ENCODE peak calls at places on chromosomes 3 and 15, in six cellular contexts. One of them, this sample, is unnamed.

GRCh38 chr3:99520511-99520910 is 117.9 kb upstream of the COL8A1 start:
- DNase-seq in CD4-positive, alpha-beta T cell: no peak
- DNase-seq in heart left ventricle: no peak
- DNase-seq in tibial artery: no peak
- DNase-seq in GM12865: no peak
- DNase-seq in body of pancreas: no peak
- DNase-seq in this sample: no peak

GRCh38 chr3:159819676-159820075 is 169.0 kb upstream of the IL12A start:
- DNase-seq in tibial artery: no peak
- DNase-seq in heart left ventricle: no peak
- DNase-seq in GM12865: no peak
- DNase-seq in body of pancreas: no peak
- DNase-seq in CD4-positive, alpha-beta T cell: no peak
- DNase-seq in this sample: no peak

GRCh38 chr15:26624128-26624527 is 148.7 kb downstream of the GABRB3 start:
- DNase-seq in tibial artery: no peak
- DNase-seq in GM12865: no peak
- DNase-seq in body of pancreas: no peak
- DNase-seq in CD4-positive, alpha-beta T cell: no peak
- DNase-seq in heart left ventricle: no peak
- DNase-seq in this sample: no peak

GRCh38 chr15:89320200-89320599 is 14.4 kb downstream of the POLG start:
- DNase-seq in CD4-positive, alpha-beta T cell: no peak
- DNase-seq in body of pancreas: no peak
- DNase-seq in tibial artery: no peak
- DNase-seq in heart left ventricle: no peak
- DNase-seq in GM12865: no peak
- DNase-seq in this sample: no peak

GRCh38 chr3:105979961-105980360 is 111.1 kb upstream of the CBLB start:
- DNase-seq in GM12865: no peak
- DNase-seq in CD4-positive, alpha-beta T cell: no peak
- DNase-seq in body of pancreas: no peak
- DNase-seq in tibial artery: no peak
- DNase-seq in heart left ventricle: no peak
- DNase-seq in this sample: no peak

GRCh38 chr3:38163117-38163870 is 2.0 kb upstream of the OXSR1 start:
- DNase-seq in tibial artery: no peak
- DNase-seq in heart left ventricle: no peak
- DNase-seq in GM12865: peak; percentile 35
- DNase-seq in body of pancreas: no peak
- DNase-seq in CD4-positive, alpha-beta T cell: no peak
- DNase-seq in this sample: peak; percentile 19

GRCh38 chr3:120622457-120622856 is 26.3 kb downstream of the NDUFB4 start:
- DNase-seq in GM12865: peak; percentile 23
- DNase-seq in tibial artery: no peak
- DNase-seq in CD4-positive, alpha-beta T cell: no peak
- DNase-seq in body of pancreas: no peak
- DNase-seq in heart left ventricle: no peak
- DNase-seq in this sample: no peak

GRCh38 chr15:85477730-85478129 is 97.3 kb downstream of the AKAP13 start:
- DNase-seq in GM12865: no peak
- DNase-seq in tibial artery: no peak
- DNase-seq in body of pancreas: no peak
- DNase-seq in CD4-positive, alpha-beta T cell: no peak
- DNase-seq in heart left ventricle: no peak
- DNase-seq in this sample: no peak

GRCh38 chr15:99177679-99178078 is 71.7 kb downstream of the TTC23 start:
- DNase-seq in body of pancreas: no peak
- DNase-seq in heart left ventricle: no peak
- DNase-seq in CD4-positive, alpha-beta T cell: no peak
- DNase-seq in GM12865: no peak
- DNase-seq in tibial artery: no peak
- DNase-seq in this sample: no peak

GRCh38 chr3:62638316-62638715 is 236.9 kb downstream of the CADPS start:
- DNase-seq in heart left ventricle: no peak
- DNase-seq in tibial artery: no peak
- DNase-seq in CD4-positive, alpha-beta T cell: no peak
- DNase-seq in body of pancreas: no peak
- DNase-seq in GM12865: no peak
- DNase-seq in this sample: no peak

GRCh38 chr3:152269423-152270144 is 855 bp downstream of the MBNL1 start:
- DNase-seq in heart left ventricle: peak; percentile 58
- DNase-seq in CD4-positive, alpha-beta T cell: peak; percentile 55
- DNase-seq in GM12865: peak; percentile 65
- DNase-seq in body of pancreas: peak; percentile 64
- DNase-seq in tibial artery: peak; percentile 86
- DNase-seq in this sample: peak; percentile 36

GRCh38 chr3:8952130-8952529 is 11.1 kb downstream of the RAD18 start:
- DNase-seq in tibial artery: no peak
- DNase-seq in body of pancreas: no peak
- DNase-seq in GM12865: no peak
- DNase-seq in CD4-positive, alpha-beta T cell: no peak
- DNase-seq in heart left ventricle: no peak
- DNase-seq in this sample: no peak

GRCh38 chr15:63908986-63909385 is 75.2 kb upstream of the HERC1 start:
- DNase-seq in CD4-positive, alpha-beta T cell: no peak
- DNase-seq in body of pancreas: no peak
- DNase-seq in heart left ventricle: no peak
- DNase-seq in tibial artery: no peak
- DNase-seq in GM12865: no peak
- DNase-seq in this sample: no peak

GRCh38 chr3:155714295-155714718 is 30.6 kb downstream of the PLCH1 start:
- DNase-seq in body of pancreas: peak; percentile 22
- DNase-seq in GM12865: no peak
- DNase-seq in CD4-positive, alpha-beta T cell: no peak
- DNase-seq in heart left ventricle: no peak
- DNase-seq in tibial artery: no peak
- DNase-seq in this sample: peak; percentile 36

GRCh38 chr3:126551839-126552687 is 6.7 kb downstream of the C3orf22 start:
- DNase-seq in CD4-positive, alpha-beta T cell: no peak
- DNase-seq in heart left ventricle: no peak
- DNase-seq in body of pancreas: no peak
- DNase-seq in tibial artery: peak; percentile 23
- DNase-seq in GM12865: no peak
- DNase-seq in this sample: no peak

GRCh38 chr15:88419830-88420229 is 47.4 kb downstream of the MRPL46 start:
- DNase-seq in CD4-positive, alpha-beta T cell: no peak
- DNase-seq in heart left ventricle: no peak
- DNase-seq in GM12865: peak; percentile 14
- DNase-seq in tibial artery: no peak
- DNase-seq in body of pancreas: no peak
- DNase-seq in this sample: no peak

GRCh38 chr3:131217296-131217741 is 164.3 kb upstream of the NUDT16 start:
- DNase-seq in tibial artery: no peak
- DNase-seq in GM12865: no peak
- DNase-seq in heart left ventricle: no peak
- DNase-seq in body of pancreas: no peak
- DNase-seq in CD4-positive, alpha-beta T cell: no peak
- DNase-seq in this sample: peak; percentile 72

GRCh38 chr3:106013971-106014370 is 145.2 kb upstream of the CBLB start:
- DNase-seq in CD4-positive, alpha-beta T cell: no peak
- DNase-seq in heart left ventricle: no peak
- DNase-seq in GM12865: no peak
- DNase-seq in tibial artery: no peak
- DNase-seq in body of pancreas: no peak
- DNase-seq in this sample: no peak

GRCh38 chr3:194976049-194976451 is 290.4 kb downstream of the FAM43A start:
- DNase-seq in heart left ventricle: no peak
- DNase-seq in body of pancreas: peak; percentile 12
- DNase-seq in tibial artery: peak; percentile 85
- DNase-seq in CD4-positive, alpha-beta T cell: no peak
- DNase-seq in GM12865: no peak
- DNase-seq in this sample: no peak

GRCh38 chr15:40782609-40783227 is 12.9 kb downstream of the C15orf62 start:
- DNase-seq in tibial artery: peak; percentile 65
- DNase-seq in CD4-positive, alpha-beta T cell: peak; percentile 70
- DNase-seq in GM12865: peak; percentile 86
- DNase-seq in heart left ventricle: peak; percentile 51
- DNase-seq in body of pancreas: peak; percentile 82
- DNase-seq in this sample: peak; percentile 85

GRCh38 chr3:49899815-49900214 is 3.9 kb downstream of the MST1R start:
- DNase-seq in CD4-positive, alpha-beta T cell: no peak
- DNase-seq in GM12865: peak; percentile 39
- DNase-seq in body of pancreas: no peak
- DNase-seq in heart left ventricle: no peak
- DNase-seq in tibial artery: no peak
- DNase-seq in this sample: no peak

GRCh38 chr3:49900491-49901153 is 3.1 kb downstream of the MST1R start:
- DNase-seq in CD4-positive, alpha-beta T cell: no peak
- DNase-seq in heart left ventricle: peak; percentile 69
- DNase-seq in tibial artery: peak; percentile 74
- DNase-seq in body of pancreas: peak; percentile 93
- DNase-seq in GM12865: no peak
- DNase-seq in this sample: peak; percentile 92

GRCh38 chr3:49901351-49902339 is 2.0 kb downstream of the MST1R start:
- DNase-seq in GM12865: peak; percentile 57
- DNase-seq in body of pancreas: no peak
- DNase-seq in heart left ventricle: no peak
- DNase-seq in CD4-positive, alpha-beta T cell: no peak
- DNase-seq in tibial artery: no peak
- DNase-seq in this sample: no peak

GRCh38 chr3:49895791-49896190 is 7.9 kb downstream of the MST1R start:
- DNase-seq in CD4-positive, alpha-beta T cell: no peak
- DNase-seq in GM12865: no peak
- DNase-seq in body of pancreas: no peak
- DNase-seq in heart left ventricle: no peak
- DNase-seq in tibial artery: no peak
- DNase-seq in this sample: no peak

DNA sequence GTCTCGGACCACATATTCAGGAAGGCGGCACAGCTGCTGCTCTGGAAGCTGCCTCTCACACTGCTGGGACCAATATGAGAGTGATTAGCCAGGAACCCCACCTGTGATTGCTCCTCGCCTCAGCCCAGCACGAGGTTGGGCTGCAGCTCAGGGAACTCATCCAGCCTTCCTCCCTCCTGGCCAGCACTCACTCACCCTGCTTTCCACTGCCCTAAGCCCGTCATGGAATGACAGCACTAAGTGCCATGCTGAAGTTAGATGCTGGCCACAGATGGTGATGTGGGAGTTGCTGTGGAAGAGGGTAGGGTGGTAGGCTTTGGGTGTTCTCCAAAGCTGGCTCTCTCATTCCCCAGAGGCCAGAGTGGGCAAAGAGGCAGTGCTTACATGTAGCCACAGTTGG is 7.3 kb downstream of the MST1R start:
- DNase-seq in GM12865: no peak
- DNase-seq in heart left ventricle: no peak
- DNase-seq in CD4-positive, alpha-beta T cell: no peak
- DNase-seq in tibial artery: no peak
- DNase-seq in body of pancreas: no peak
- DNase-seq in this sample: no peak
- TF ChIP-seq CTCF in GM12865: no peak
- TF ChIP-seq CTCF in heart left ventricle: no peak
- TF ChIP-seq CTCF in CD4-positive, alpha-beta T cell: no peak
- TF ChIP-seq CTCF in tibial artery: no peak
- TF ChIP-seq CTCF in body of pancreas: no peak
- TF ChIP-seq CTCF in this sample: no peak

DNA sequence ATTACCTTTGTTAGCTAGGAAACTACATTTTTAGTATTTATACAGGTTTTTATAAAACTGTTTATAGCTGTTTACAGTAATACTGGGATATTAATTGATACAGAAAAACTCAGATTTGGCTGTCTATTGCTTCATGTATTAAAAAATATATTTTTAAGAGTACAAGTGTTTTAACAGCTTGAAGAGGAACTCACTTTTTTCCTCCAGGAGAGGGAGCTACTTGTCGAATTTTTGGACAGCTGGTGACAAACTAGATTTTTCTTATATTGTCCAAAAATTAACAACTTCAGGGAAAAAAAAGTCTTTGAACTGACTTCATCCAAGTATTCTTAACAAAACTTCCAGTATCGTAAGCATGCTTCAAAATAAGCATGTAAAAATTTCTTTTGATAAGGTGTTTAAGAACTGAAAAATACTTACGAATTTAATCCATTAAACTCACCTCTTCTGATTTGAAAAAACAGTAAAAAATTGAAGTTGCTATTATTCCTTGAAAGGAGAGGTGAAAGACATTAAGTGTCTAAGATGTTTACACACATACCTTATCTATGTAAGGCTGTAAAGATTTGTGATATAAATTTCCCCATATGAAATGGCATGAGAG is 4.0 kb downstream of the DIPK2A start:
- DNase-seq in heart left ventricle: no peak
- DNase-seq in tibial artery: no peak
- DNase-seq in GM12865: peak; percentile 72
- DNase-seq in CD4-positive, alpha-beta T cell: no peak
- DNase-seq in body of pancreas: no peak
- DNase-seq in this sample: peak; percentile 43
- TF ChIP-seq CTCF in heart left ventricle: peak; percentile 50
- TF ChIP-seq CTCF in tibial artery: peak; percentile 46
- TF ChIP-seq CTCF in GM12865: peak; percentile 42
- TF ChIP-seq CTCF in CD4-positive, alpha-beta T cell: peak; percentile 65
- TF ChIP-seq CTCF in body of pancreas: peak; percentile 41
- TF ChIP-seq CTCF in this sample: peak; percentile 68

DNA sequence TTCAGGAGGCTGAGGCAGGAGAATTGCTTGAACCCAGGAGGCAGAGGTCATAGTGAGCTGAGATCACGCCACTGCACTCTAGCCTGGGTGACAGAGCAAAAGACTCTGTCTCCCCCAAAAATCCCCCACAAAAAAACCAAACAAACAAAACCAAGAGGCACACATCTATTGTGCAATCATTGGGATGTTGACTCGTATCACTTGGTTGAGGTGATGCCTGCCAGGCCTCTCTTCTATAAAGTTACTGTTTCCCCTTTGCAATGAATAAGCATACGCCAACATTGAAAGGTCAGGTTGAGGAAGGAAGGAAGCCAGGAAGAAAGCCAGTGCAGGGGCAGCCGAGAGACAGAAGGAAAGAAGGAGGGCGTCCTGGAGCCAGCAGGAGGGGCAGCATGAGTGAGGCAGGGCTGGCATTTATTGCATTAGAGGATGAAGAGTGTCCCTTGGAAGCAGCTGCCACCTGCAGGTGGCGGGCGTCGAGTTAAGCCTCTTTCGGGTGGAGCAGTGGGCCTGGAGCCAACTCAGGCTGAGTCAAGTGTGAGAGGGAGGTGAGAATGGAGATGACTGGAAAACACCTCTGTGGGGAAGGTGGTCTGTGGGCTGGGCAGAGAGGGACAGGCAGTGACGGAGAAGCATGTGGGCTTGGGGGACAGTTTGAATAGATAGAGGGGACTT is 8.3 kb upstream of the CSPG4 start:
- DNase-seq in CD4-positive, alpha-beta T cell: no peak
- DNase-seq in GM12865: peak; percentile 57
- DNase-seq in body of pancreas: peak; percentile 81
- DNase-seq in tibial artery: no peak
- DNase-seq in heart left ventricle: peak; percentile 73
- DNase-seq in this sample: peak; percentile 93
- TF ChIP-seq CTCF in CD4-positive, alpha-beta T cell: no peak
- TF ChIP-seq CTCF in GM12865: peak; percentile 37
- TF ChIP-seq CTCF in body of pancreas: no peak
- TF ChIP-seq CTCF in tibial artery: peak; percentile 11
- TF ChIP-seq CTCF in heart left ventricle: peak; percentile 18
- TF ChIP-seq CTCF in this sample: peak; percentile 78

DNA sequence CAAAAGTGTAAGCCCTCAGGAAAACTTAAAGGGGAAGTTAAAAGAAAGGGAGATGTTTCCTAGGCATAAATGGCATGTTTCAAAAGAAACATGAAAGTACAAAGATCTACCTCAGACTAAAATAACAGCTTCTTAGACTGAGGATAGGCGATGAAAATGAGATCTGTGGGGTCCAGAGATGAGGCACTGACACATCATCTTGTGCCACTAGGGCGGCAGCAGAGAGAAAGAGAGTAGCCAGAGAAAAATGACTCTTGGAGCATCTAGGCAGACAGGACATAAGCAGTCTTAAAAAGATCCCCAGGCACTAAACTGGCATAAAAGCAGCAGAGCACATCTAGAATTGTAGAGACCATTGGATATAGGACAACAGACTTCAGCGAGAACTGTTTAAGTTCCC is 42.5 kb upstream of the RFX7 start:
- DNase-seq in heart left ventricle: no peak
- DNase-seq in body of pancreas: no peak
- DNase-seq in tibial artery: no peak
- DNase-seq in CD4-positive, alpha-beta T cell: no peak
- DNase-seq in GM12865: no peak
- DNase-seq in this sample: peak; percentile 50
- TF ChIP-seq CTCF in heart left ventricle: no peak
- TF ChIP-seq CTCF in body of pancreas: no peak
- TF ChIP-seq CTCF in tibial artery: no peak
- TF ChIP-seq CTCF in CD4-positive, alpha-beta T cell: no peak
- TF ChIP-seq CTCF in GM12865: peak; percentile 28
- TF ChIP-seq CTCF in this sample: peak; percentile 75